ENCODE peak calls at places on chromosomes 1 and 21, in seven cellular contexts. X is caudate nucleus; G is neural progenitor cell; J is left ventricle myocardium inferior; N is body of pancreas; T is sigmoid colon; O is naive thymus-derived CD4-positive, alpha-beta T cell. Y is an unnamed sample.

GRCh38 chr1:85692730-85693314 is 15.4 kb downstream of the ZNHIT6 start:
- DNase-seq in X (no peak), G (no peak), J (no peak), N (no peak), T (no peak), O (no peak), Y (peak; percentile 2)

GRCh38 chr1:192724670-192725069 is 84.2 kb upstream of the RGS2 start:
- DNase-seq in X (no peak), G (no peak), J (no peak), N (no peak), T (no peak), O (no peak), Y (no peak)

GRCh38 chr21:36260030-36260787 is 59.8 kb upstream of the MORC3 start:
- DNase-seq in X (no peak), G (peak; percentile 37), J (no peak), N (peak; percentile 64), T (no peak), O (no peak), Y (no peak)

GRCh38 chr1:222461941-222462340 is 86.0 kb downstream of the HHIPL2 start:
- DNase-seq in X (no peak), G (no peak), J (no peak), N (no peak), T (no peak), O (no peak), Y (no peak)

GRCh38 chr1:220828211-220828553 is 41.5 kb downstream of the MTARC1 start:
- DNase-seq in X (no peak), G (no peak), J (no peak), N (no peak), T (no peak), O (no peak), Y (no peak)

GRCh38 chr1:25642710-25643109 is 26.1 kb downstream of the MAN1C1 start:
- DNase-seq in X (no peak), G (no peak), J (no peak), N (no peak), T (no peak), O (peak; percentile 29), Y (no peak)

GRCh38 chr1:41954533-41954944 is 35.8 kb upstream of the HIVEP3 start:
- DNase-seq in X (no peak), G (no peak), J (no peak), N (no peak), T (no peak), O (no peak), Y (peak; percentile 52)

GRCh38 chr1:224565186-224565585 is 50.9 kb upstream of the CNIH3 start:
- DNase-seq in X (no peak), G (no peak), J (no peak), N (no peak), T (no peak), O (no peak), Y (peak; percentile 72)

GRCh38 chr1:1292851-1293250 is 12.6 kb downstream of the SCNN1D start:
- DNase-seq in X (no peak), G (no peak), J (no peak), N (no peak), T (no peak), O (no peak), Y (no peak)

GRCh38 chr1:36920801-36921405 is 113.4 kb downstream of the GRIK3 start:
- DNase-seq in X (no peak), G (no peak), J (no peak), N (no peak), T (peak; percentile 29), O (no peak), Y (no peak)

GRCh38 chr1:199546323-199546722 is 481.2 kb upstream of the NR5A2 start:
- DNase-seq in X (no peak), G (no peak), J (no peak), N (no peak), T (no peak), O (no peak), Y (peak; percentile 24)

GRCh38 chr1:232628335-232629214 is 1.4 kb downstream of the SIPA1L2 start:
- DNase-seq in X (no peak), G (peak; percentile 27), J (no peak), N (no peak), T (no peak), O (no peak), Y (no peak)

GRCh38 chr1:94237291-94238226 is at the start of gene ARHGAP29:
- DNase-seq in X (peak; percentile 11), G (peak; percentile 95), J (peak; percentile 89), N (peak; percentile 89), T (peak; percentile 87), O (peak; percentile 20), Y (no peak)

GRCh38 chr1:162704673-162705424 is 72.6 kb downstream of the DDR2 start:
- DNase-seq in X (no peak), G (no peak), J (peak; percentile 41), N (no peak), T (no peak), O (no peak), Y (no peak)

GRCh38 chr1:30183006-30183405 is 540.4 kb downstream of the MATN1 start:
- DNase-seq in X (no peak), G (no peak), J (no peak), N (no peak), T (no peak), O (no peak), Y (no peak)

GRCh38 chr21:42121792-42122191 is 50.7 kb downstream of the UMODL1 start:
- DNase-seq in X (no peak), G (no peak), J (no peak), N (no peak), T (no peak), O (no peak), Y (peak; percentile 44)

GRCh38 chr1:81801032-81801833 is 499 bp downstream of the ADGRL2 start:
- DNase-seq in X (peak; percentile 63), G (peak; percentile 94), J (peak; percentile 80), N (peak; percentile 64), T (peak; percentile 93), O (no peak), Y (peak; percentile 86)

GRCh38 chr1:33970148-33970825 is 106.4 kb downstream of the HMGB4 start:
- DNase-seq in X (no peak), G (peak; percentile 80), J (no peak), N (no peak), T (no peak), O (no peak), Y (no peak)

GRCh38 chr21:32302560-32302959 is 3.9 kb downstream of the MRAP start:
- DNase-seq in X (no peak), G (no peak), J (no peak), N (no peak), T (no peak), O (no peak), Y (no peak)

GRCh38 chr1:64499011-64499410 is 29.1 kb downstream of the CACHD1 start:
- DNase-seq in X (no peak), G (no peak), J (no peak), N (no peak), T (no peak), O (no peak), Y (no peak)

GRCh38 chr1:160656737-160657476 is 10.1 kb upstream of the SLAMF1 start:
- DNase-seq in X (no peak), G (no peak), J (no peak), N (no peak), T (no peak), O (no peak), Y (no peak)

GRCh38 chr21:45125347-45125746 is 51.0 kb downstream of the ADARB1 start:
- DNase-seq in X (no peak), G (no peak), J (no peak), N (no peak), T (no peak), O (no peak), Y (no peak)

GRCh38 chr1:153921803-153922075 is 1.0 kb downstream of the GATAD2B start:
- DNase-seq in X (no peak), G (no peak), J (no peak), N (no peak), T (no peak), O (no peak), Y (no peak)

GRCh38 chr1:153922838-153923652 is at the start of gene GATAD2B:
- DNase-seq in X (peak; percentile 97), G (peak; percentile 100), J (peak; percentile 100), N (peak; percentile 99), T (peak; percentile 100), O (peak; percentile 86), Y (peak; percentile 99)

GRCh38 chr1:153922076-153922837 is 515 bp downstream of the GATAD2B start:
- DNase-seq in X (peak; percentile 57), G (peak; percentile 92), J (peak; percentile 43), N (no peak), T (no peak), O (no peak), Y (no peak)

GRCh38 chr1:153921080-153921802 is 1.5 kb downstream of the GATAD2B start:
- DNase-seq in X (no peak), G (no peak), J (no peak), N (no peak), T (no peak), O (no peak), Y (no peak)

GRCh38 chr1:153919879-153920852 is 2.6 kb downstream of the GATAD2B start:
- DNase-seq in X (no peak), G (peak; percentile 12), J (no peak), N (no peak), T (no peak), O (no peak), Y (no peak)
- H3K27ac ChIP-seq in X (no peak overlapping the region), G (peak overlapping the region; percentile 20), J (peak overlapping the region; percentile 93), N (no peak overlapping the region), T (peak overlapping the region; percentile 97), O (peak overlapping the region; percentile 80), Y (no peak overlapping the region)

GRCh38 chr1:214447557-214447871 is 103.9 kb downstream of the PTPN14 start:
- DNase-seq in X (no peak), G (no peak), J (no peak), N (no peak), T (no peak), O (no peak), Y (no peak)
- H3K27ac ChIP-seq in X (no peak overlapping the region), G (peak overlapping the region; percentile 61), J (no peak overlapping the region), N (peak overlapping the region; percentile 61), T (peak overlapping the region; percentile 38), O (no peak overlapping the region), Y (peak overlapping the region; percentile 92)

GRCh38 chr1:146034976-146035469 is 13.5 kb upstream of the HJV start:
- DNase-seq in X (no peak), G (peak; percentile 43), J (no peak), N (no peak), T (no peak), O (no peak), Y (no peak)

GRCh38 chr1:146036990-146037646 is 15.6 kb upstream of the HJV start:
- DNase-seq in X (peak; percentile 75), G (peak; percentile 83), J (peak; percentile 77), N (peak; percentile 85), T (peak; percentile 91), O (peak; percentile 52), Y (peak; percentile 41)

GRCh38 chr1:146036241-146036989 is 14.9 kb upstream of the HJV start:
- DNase-seq in X (no peak), G (no peak), J (no peak), N (no peak), T (no peak), O (no peak), Y (no peak)

GRCh38 chr1:146039844-146040194 is 18.3 kb upstream of the HJV start:
- DNase-seq in X (no peak), G (no peak), J (no peak), N (no peak), T (no peak), O (no peak), Y (no peak)
- H3K27ac ChIP-seq in X (no peak overlapping the region), G (no peak overlapping the region), J (peak overlapping the region; percentile 87), N (no peak overlapping the region), T (peak overlapping the region; percentile 92), O (no peak overlapping the region), Y (no peak overlapping the region)

GRCh38 chr1:171122903-171123302 is 32.2 kb downstream of the FMO3 start:
- DNase-seq in X (no peak), G (no peak), J (no peak), N (no peak), T (no peak), O (no peak), Y (no peak)
- H3K27ac ChIP-seq in X (peak overlapping the region; percentile 53), G (no peak overlapping the region), J (peak overlapping the region; percentile 69), N (no peak overlapping the region), T (no peak overlapping the region), O (no peak overlapping the region), Y (no peak overlapping the region)

GRCh38 chr21:27380303-27380702 is 413.4 kb upstream of the ADAMTS5 start:
- DNase-seq in X (no peak), G (no peak), J (no peak), N (no peak), T (no peak), O (no peak), Y (no peak)
- H3K27ac ChIP-seq in X (no peak overlapping the region), G (no peak overlapping the region), J (peak overlapping the region; percentile 41), N (no peak overlapping the region), T (no peak overlapping the region), O (no peak overlapping the region), Y (no peak overlapping the region)